ENCODE peak calls at places on chromosomes 6 and 20, in eight cellular contexts. Z is neural progenitor cell, J is HCT116, A is SK-N-SH, K is OCI-LY7, H is hepatocyte, Y is GM23248, X is GM23338. U is an unnamed sample.

GRCh38 chr6:96743496-96743895 is 93.8 kb downstream of the GPR63 start:
- DNase-seq in Z (no peak), J (peak; percentile 7), A (no peak), K (no peak), H (no peak), Y (no peak), X (no peak), U (peak; percentile 12)

GRCh38 chr20:63027425-63028389 is 20.9 kb upstream of the BHLHE23 start:
- DNase-seq in Z (peak; percentile 63), J (no peak), A (peak; percentile 76), K (peak; percentile 30), H (no peak), Y (peak; percentile 40), X (peak; percentile 83), U (peak; percentile 41)

GRCh38 chr6:44064089-44064947 is 62.9 kb downstream of the MRPL14 start:
- DNase-seq in Z (peak; percentile 31), J (no peak), A (no peak), K (no peak), H (peak; percentile 78), Y (peak; percentile 97), X (no peak), U (peak; percentile 85)

GRCh38 chr6:131602913-131603312 is 25.1 kb downstream of the MED23 start:
- DNase-seq in Z (no peak), J (no peak), A (no peak), K (no peak), H (peak; percentile 32), Y (peak; percentile 94), X (no peak), U (peak; percentile 58)

GRCh38 chr6:41636803-41637178 is 1.5 kb upstream of the MDFI start:
- DNase-seq in Z (peak; percentile 37), J (peak; percentile 54), A (no peak), K (no peak), H (peak; percentile 89), Y (no peak), X (peak; percentile 86), U (peak; percentile 91)

GRCh38 chr20:10682939-10683338 is 9.1 kb upstream of the JAG1 start:
- DNase-seq in Z (no peak), J (no peak), A (no peak), K (no peak), H (no peak), Y (no peak), X (no peak), U (no peak)

GRCh38 chr20:19688031-19688806 is 69.8 kb upstream of the RIN2 start:
- DNase-seq in Z (peak; percentile 53), J (peak; percentile 34), A (peak; percentile 47), K (no peak), H (peak; percentile 83), Y (peak; percentile 94), X (peak; percentile 77), U (peak; percentile 92)

GRCh38 chr6:31979238-31979898 is 2.5 kb upstream of the C4A start:
- DNase-seq in Z (no peak), J (no peak), A (no peak), K (no peak), H (no peak), Y (no peak), X (no peak), U (no peak)

GRCh38 chr6:44593539-44593944 is 206.0 kb downstream of the CDC5L start:
- DNase-seq in Z (peak; percentile 83), J (peak; percentile 54), A (peak; percentile 63), K (peak; percentile 73), H (peak; percentile 67), Y (peak; percentile 74), X (peak; percentile 96), U (peak; percentile 74)

GRCh38 chr6:105318660-105319059 is 84.2 kb downstream of the PREP start:
- DNase-seq in Z (no peak), J (peak; percentile 23), A (no peak), K (no peak), H (no peak), Y (peak; percentile 87), X (no peak), U (peak; percentile 79)

GRCh38 chr6:37585523-37585905 is 85.8 kb upstream of the CCDC167 start:
- DNase-seq in Z (no peak), J (no peak), A (no peak), K (no peak), H (no peak), Y (peak; percentile 43), X (no peak), U (no peak)

GRCh38 chr6:30615958-30616810 is 859 bp downstream of the PPP1R10 start:
- DNase-seq in Z (peak; percentile 51), J (no peak), A (no peak), K (peak; percentile 66), H (peak; percentile 37), Y (peak; percentile 62), X (peak; percentile 63), U (no peak)

DNA sequence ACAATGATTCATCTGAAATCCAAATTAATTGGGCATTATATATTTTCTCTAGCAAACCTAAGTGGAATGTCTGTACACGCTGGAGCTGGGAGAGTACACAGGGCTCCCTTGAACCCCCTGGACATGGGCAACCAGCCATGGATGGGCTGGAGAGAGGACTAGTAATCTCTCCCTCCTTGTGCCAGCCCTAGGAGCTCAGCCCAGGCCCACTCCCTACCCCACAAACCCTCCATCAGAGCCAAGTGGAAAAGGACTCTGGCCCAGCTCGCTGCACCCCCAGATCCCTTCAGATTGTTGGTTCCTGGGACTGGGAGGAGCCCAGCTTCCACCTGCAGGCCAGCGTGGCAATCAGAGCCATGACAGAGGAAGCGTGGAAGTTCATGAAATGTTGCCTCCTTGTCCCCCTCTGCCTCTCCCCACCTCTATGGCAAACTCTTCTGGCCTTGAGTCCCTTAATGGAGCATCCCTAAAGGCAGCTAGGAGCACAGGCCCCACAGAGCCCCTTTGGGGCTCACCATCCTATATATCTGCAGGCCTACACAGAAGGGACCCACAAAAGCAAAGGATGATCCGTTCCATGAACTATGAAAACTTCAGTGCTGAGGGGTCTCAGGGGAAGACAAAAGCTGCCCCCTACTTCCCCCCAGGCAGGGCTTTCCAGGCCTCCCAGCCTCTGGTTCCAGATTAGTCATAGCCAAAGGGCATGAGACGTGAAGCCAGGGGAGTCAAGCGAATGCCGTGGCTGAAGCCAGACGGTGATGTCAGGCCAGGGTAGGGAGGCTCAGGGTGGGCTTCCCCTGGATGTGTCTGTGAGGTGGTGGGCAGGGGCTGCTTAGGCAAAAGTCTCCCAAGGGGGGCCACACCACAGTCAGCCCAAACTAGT is 126.4 kb upstream of the MAFB start:
- DNase-seq in Z (no peak), J (no peak), A (no peak), K (no peak), H (no peak), Y (no peak), X (no peak), U (no peak)
- H3K4me3 ChIP-seq in Z (no peak overlapping the region), J (no peak overlapping the region), A (no peak overlapping the region), K (no peak overlapping the region), H (no peak overlapping the region), Y (no peak overlapping the region), X (no peak overlapping the region), U (no peak overlapping the region)

GRCh38 chr6:119801041-119801440 is 451.5 kb upstream of the MAN1A1 start:
- DNase-seq in Z (no peak), J (no peak), A (no peak), K (no peak), H (peak; percentile 19), Y (no peak), X (no peak), U (no peak)
- TF ChIP-seq EZH2phosphoT487 in Z (no peak), J (no peak), A (no peak), K (no peak), H (no peak), Y (no peak), X (no peak), U (no peak)

DNA sequence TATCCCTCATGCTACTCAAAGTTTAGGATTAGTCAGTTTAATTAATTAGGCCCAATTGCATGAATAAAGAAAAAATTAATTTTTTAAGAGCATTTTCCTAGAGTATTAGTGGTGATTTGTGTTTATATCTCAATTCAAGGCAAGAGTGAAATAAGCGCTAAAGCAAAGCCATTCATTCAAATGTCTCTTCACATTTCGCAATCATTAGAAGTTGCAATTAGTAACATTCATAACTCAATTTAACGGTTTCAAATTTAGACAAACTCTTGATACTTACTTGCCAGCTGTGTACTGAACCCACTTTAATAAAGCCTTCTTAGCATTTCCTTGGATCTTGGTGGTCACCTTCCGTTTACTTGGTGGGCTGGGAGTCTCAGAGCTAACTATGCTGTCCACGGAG is 127.2 kb downstream of the SYNE1 start:
- DNase-seq in Z (no peak), J (no peak), A (no peak), K (no peak), H (no peak), Y (no peak), X (no peak), U (no peak)
- H3K4me2 ChIP-seq in Z (no peak overlapping the region), J (no peak overlapping the region), A (no peak overlapping the region), K (no peak overlapping the region), H (no peak overlapping the region), Y (no peak overlapping the region), X (no peak overlapping the region), U (no peak overlapping the region)

DNA sequence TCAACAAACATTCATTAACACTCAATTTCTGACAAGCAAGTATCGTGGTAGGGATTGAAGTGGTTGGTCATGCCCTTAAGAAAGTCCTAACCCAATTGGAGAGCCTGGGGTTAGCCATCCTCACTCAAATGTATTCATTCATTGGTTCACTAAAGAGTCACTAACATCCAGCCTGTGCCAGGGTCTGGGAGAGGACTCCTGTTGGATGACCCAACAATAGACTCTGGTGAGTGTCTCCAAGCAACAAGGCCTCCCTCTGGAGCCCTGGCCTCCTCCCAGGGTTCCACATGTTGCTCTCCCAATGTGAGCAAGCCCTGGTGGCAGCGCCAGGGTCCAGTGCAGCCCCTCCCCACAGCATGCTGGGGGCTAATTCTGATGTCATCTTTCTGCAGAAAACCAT is at the start of gene BPIFA3:
- DNase-seq in Z (no peak), J (no peak), A (no peak), K (no peak), H (no peak), Y (no peak), X (no peak), U (no peak)
- H3K4me3 ChIP-seq in Z (no peak within 1 kb of the TSS), J (no peak within 1 kb of the TSS), A (no peak within 1 kb of the TSS), K (no peak within 1 kb of the TSS), H (no peak within 1 kb of the TSS), Y (no peak within 1 kb of the TSS), X (no peak within 1 kb of the TSS), U (no peak within 1 kb of the TSS)

DNA sequence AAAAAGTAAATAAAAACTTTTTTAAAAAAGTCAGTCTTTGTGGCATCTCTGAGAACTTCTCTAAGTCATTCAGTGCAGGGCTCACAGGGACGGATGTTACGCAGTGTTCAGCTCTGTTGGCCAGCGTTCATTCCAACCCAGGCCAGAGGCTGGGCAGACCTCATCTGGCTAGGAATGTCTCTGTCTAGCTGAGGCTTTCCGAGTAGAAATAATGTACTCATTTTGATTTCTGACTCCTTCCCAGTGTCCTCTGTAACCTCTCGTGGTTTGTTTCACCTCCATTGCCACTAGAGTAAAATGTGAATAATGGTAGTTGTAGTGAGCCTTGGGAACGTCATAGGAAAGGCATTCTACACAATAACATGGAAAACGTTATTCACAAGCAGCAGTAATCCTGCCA is 135.1 kb downstream of the TMEM242 start:
- DNase-seq in Z (no peak), J (no peak), A (no peak), K (no peak), H (no peak), Y (no peak), X (no peak), U (no peak)
- TF ChIP-seq EZH2phosphoT487 in Z (no peak), J (no peak), A (no peak), K (no peak), H (no peak), Y (no peak), X (no peak), U (no peak)